ENCODE peak calls at places on chromosome 22, in ten cellular contexts. D is stimulated activated CD8-positive, alpha-beta memory T cell treated with anti-CD3 and anti-CD28 coated beads, Interleukin-4, amount 100 ng/mL, for 1 hour; X is T-helper 2 cell; Z is pulmonary artery endothelial cell; C is left cardiac atrium; I is OCI-M1; K is H1; R is EL; J is non-pigmented ciliary epithelial cell; A is GM23338. P is an unnamed sample.

GRCh38 chr22:20781272-20781990 is 7.5 kb downstream of the SERPIND1 start:
- DNase-seq in Z (no peak), A (no peak), X (no peak), I (peak), K (no peak), C (no peak), R (no peak), D (no peak), J (no peak), P (no peak)

GRCh38 chr22:46996595-46997310 is 234.3 kb downstream of the TBC1D22A start:
- DNase-seq in R (no peak), I (no peak), C (no peak), A (no peak), K (no peak), X (no peak), D (no peak), J (no peak), Z (no peak), P (no peak)

GRCh38 chr22:39349967-39350802 is at the start of gene SYNGR1:
- DNase-seq in R (no peak), I (no peak), C (peak), K (no peak), A (peak), J (no peak), Z (no peak), D (no peak), X (no peak), P (no peak)

GRCh38 chr22:17199131-17199731 is 20.0 kb downstream of the ADA2 start:
- DNase-seq in J (no peak), X (no peak), C (peak), D (no peak), K (peak), I (no peak), A (peak), Z (no peak), R (peak), P (no peak)

GRCh38 chr22:37470087-37470445 is 16.1 kb downstream of the MFNG start:
- DNase-seq in X (no peak), D (no peak), K (no peak), I (no peak), A (no peak), R (no peak), C (no peak), J (no peak), Z (no peak), P (no peak)

GRCh38 chr22:26348810-26349526 is 80.1 kb upstream of the ASPHD2 start:
- DNase-seq in R (no peak), A (no peak), X (no peak), C (no peak), I (no peak), J (no peak), D (no peak), Z (no peak), K (no peak), P (no peak)

GRCh38 chr22:47051435-47052175 is 289.2 kb downstream of the TBC1D22A start:
- DNase-seq in I (no peak), A (no peak), J (no peak), R (no peak), X (no peak), K (no peak), Z (no peak), D (no peak), C (no peak), P (no peak)

GRCh38 chr22:46172522-46172921 is 22.2 kb downstream of the PPARA start:
- DNase-seq in K (no peak), D (no peak), X (no peak), I (no peak), R (no peak), A (no peak), C (no peak), Z (no peak), J (no peak), P (no peak)

GRCh38 chr22:27597703-27598444 is 203.7 kb downstream of the MN1 start:
- DNase-seq in R (peak), C (no peak), Z (no peak), X (no peak), D (no peak), A (no peak), J (no peak), K (no peak), I (peak), P (no peak)

P was measured in CD4-positive, alpha-beta T cell.